ENCODE peak calls at places on chromosomes 7 and 10, in eight cellular contexts. One of them, this sample, is unnamed.

GRCh38 chr10:97517778-97518561 is 19.2 kb downstream of the UBTD1 start:
- DNase-seq in kidney tubule cell: peak; percentile 77
- DNase-seq in HCT116: peak; percentile 27
- DNase-seq in body of pancreas: no peak
- DNase-seq in H4: peak; percentile 21
- DNase-seq in HTR-8/SVneo: peak; percentile 44
- DNase-seq in activated CD4-positive, alpha-beta T cell treated with anti-CD3 and anti-CD28 coated beads for 1 hour: no peak
- DNase-seq in stimulated activated CD4-positive, alpha-beta T cell treated with anti-CD3 and anti-CD28 coated beads, Interleukin-4, amount 100 ng/mL, for 4 hours: no peak
- DNase-seq in this sample: no peak

GRCh38 chr7:39465055-39465929 is 100.9 kb upstream of the YAE1 start:
- DNase-seq in H4: peak; percentile 96
- DNase-seq in HTR-8/SVneo: peak; percentile 61
- DNase-seq in activated CD4-positive, alpha-beta T cell treated with anti-CD3 and anti-CD28 coated beads for 1 hour: no peak
- DNase-seq in kidney tubule cell: peak; percentile 67
- DNase-seq in stimulated activated CD4-positive, alpha-beta T cell treated with anti-CD3 and anti-CD28 coated beads, Interleukin-4, amount 100 ng/mL, for 4 hours: peak; percentile 3
- DNase-seq in HCT116: peak; percentile 56
- DNase-seq in body of pancreas: peak; percentile 62
- DNase-seq in this sample: peak; percentile 35

GRCh38 chr10:44194435-44194834 is 190.5 kb downstream of the CXCL12 start:
- DNase-seq in HTR-8/SVneo: no peak
- DNase-seq in body of pancreas: no peak
- DNase-seq in kidney tubule cell: no peak
- DNase-seq in activated CD4-positive, alpha-beta T cell treated with anti-CD3 and anti-CD28 coated beads for 1 hour: no peak
- DNase-seq in stimulated activated CD4-positive, alpha-beta T cell treated with anti-CD3 and anti-CD28 coated beads, Interleukin-4, amount 100 ng/mL, for 4 hours: no peak
- DNase-seq in H4: no peak
- DNase-seq in HCT116: no peak
- DNase-seq in this sample: no peak

GRCh38 chr7:130894146-130895005 is 160.4 kb upstream of the KLF14 start:
- DNase-seq in HCT116: peak; percentile 97
- DNase-seq in kidney tubule cell: peak; percentile 96
- DNase-seq in stimulated activated CD4-positive, alpha-beta T cell treated with anti-CD3 and anti-CD28 coated beads, Interleukin-4, amount 100 ng/mL, for 4 hours: no peak
- DNase-seq in HTR-8/SVneo: no peak
- DNase-seq in body of pancreas: peak; percentile 70
- DNase-seq in activated CD4-positive, alpha-beta T cell treated with anti-CD3 and anti-CD28 coated beads for 1 hour: no peak
- DNase-seq in H4: peak; percentile 92
- DNase-seq in this sample: no peak

GRCh38 chr7:43929529-43930457 is 3.6 kb downstream of the UBE2D4 start:
- DNase-seq in activated CD4-positive, alpha-beta T cell treated with anti-CD3 and anti-CD28 coated beads for 1 hour: no peak
- DNase-seq in HTR-8/SVneo: no peak
- DNase-seq in stimulated activated CD4-positive, alpha-beta T cell treated with anti-CD3 and anti-CD28 coated beads, Interleukin-4, amount 100 ng/mL, for 4 hours: no peak
- DNase-seq in H4: no peak
- DNase-seq in HCT116: no peak
- DNase-seq in kidney tubule cell: no peak
- DNase-seq in body of pancreas: no peak
- DNase-seq in this sample: no peak

GRCh38 chr10:594584-595270 is 94.7 kb downstream of the DIP2C start:
- DNase-seq in kidney tubule cell: no peak
- DNase-seq in stimulated activated CD4-positive, alpha-beta T cell treated with anti-CD3 and anti-CD28 coated beads, Interleukin-4, amount 100 ng/mL, for 4 hours: no peak
- DNase-seq in HCT116: no peak
- DNase-seq in HTR-8/SVneo: no peak
- DNase-seq in body of pancreas: no peak
- DNase-seq in activated CD4-positive, alpha-beta T cell treated with anti-CD3 and anti-CD28 coated beads for 1 hour: no peak
- DNase-seq in H4: no peak
- DNase-seq in this sample: no peak

GRCh38 chr7:55157347-55158105 is 138.7 kb downstream of the EGFR start:
- DNase-seq in stimulated activated CD4-positive, alpha-beta T cell treated with anti-CD3 and anti-CD28 coated beads, Interleukin-4, amount 100 ng/mL, for 4 hours: no peak
- DNase-seq in H4: no peak
- DNase-seq in HTR-8/SVneo: no peak
- DNase-seq in activated CD4-positive, alpha-beta T cell treated with anti-CD3 and anti-CD28 coated beads for 1 hour: no peak
- DNase-seq in body of pancreas: no peak
- DNase-seq in kidney tubule cell: no peak
- DNase-seq in HCT116: no peak
- DNase-seq in this sample: no peak

GRCh38 chr10:79905322-79906314 is 43.3 kb downstream of the SFTPD start:
- DNase-seq in HTR-8/SVneo: no peak
- DNase-seq in stimulated activated CD4-positive, alpha-beta T cell treated with anti-CD3 and anti-CD28 coated beads, Interleukin-4, amount 100 ng/mL, for 4 hours: peak; percentile 30
- DNase-seq in activated CD4-positive, alpha-beta T cell treated with anti-CD3 and anti-CD28 coated beads for 1 hour: no peak
- DNase-seq in kidney tubule cell: peak; percentile 61
- DNase-seq in body of pancreas: no peak
- DNase-seq in H4: peak; percentile 20
- DNase-seq in HCT116: no peak
- DNase-seq in this sample: peak; percentile 6

GRCh38 chr10:122044713-122045112 is 55.8 kb downstream of the TACC2 start:
- DNase-seq in HCT116: no peak
- DNase-seq in stimulated activated CD4-positive, alpha-beta T cell treated with anti-CD3 and anti-CD28 coated beads, Interleukin-4, amount 100 ng/mL, for 4 hours: no peak
- DNase-seq in HTR-8/SVneo: no peak
- DNase-seq in body of pancreas: peak; percentile 37
- DNase-seq in kidney tubule cell: no peak
- DNase-seq in H4: no peak
- DNase-seq in activated CD4-positive, alpha-beta T cell treated with anti-CD3 and anti-CD28 coated beads for 1 hour: no peak
- DNase-seq in this sample: no peak

GRCh38 chr7:90503379-90503778 is 33.9 kb downstream of the PTTG1IP2 start:
- DNase-seq in H4: no peak
- DNase-seq in HTR-8/SVneo: no peak
- DNase-seq in body of pancreas: no peak
- DNase-seq in kidney tubule cell: no peak
- DNase-seq in HCT116: no peak
- DNase-seq in stimulated activated CD4-positive, alpha-beta T cell treated with anti-CD3 and anti-CD28 coated beads, Interleukin-4, amount 100 ng/mL, for 4 hours: no peak
- DNase-seq in activated CD4-positive, alpha-beta T cell treated with anti-CD3 and anti-CD28 coated beads for 1 hour: no peak
- DNase-seq in this sample: no peak

GRCh38 chr7:97020601-97021442 is 3.8 kb downstream of the DLX5 start:
- DNase-seq in activated CD4-positive, alpha-beta T cell treated with anti-CD3 and anti-CD28 coated beads for 1 hour: no peak
- DNase-seq in HCT116: no peak
- DNase-seq in kidney tubule cell: no peak
- DNase-seq in H4: no peak
- DNase-seq in body of pancreas: no peak
- DNase-seq in stimulated activated CD4-positive, alpha-beta T cell treated with anti-CD3 and anti-CD28 coated beads, Interleukin-4, amount 100 ng/mL, for 4 hours: no peak
- DNase-seq in HTR-8/SVneo: no peak
- DNase-seq in this sample: no peak

GRCh38 chr10:48981310-48981907 is 41.8 kb upstream of the LRRC18 start:
- DNase-seq in activated CD4-positive, alpha-beta T cell treated with anti-CD3 and anti-CD28 coated beads for 1 hour: no peak
- DNase-seq in H4: no peak
- DNase-seq in body of pancreas: peak; percentile 58
- DNase-seq in HTR-8/SVneo: peak; percentile 56
- DNase-seq in kidney tubule cell: peak; percentile 59
- DNase-seq in stimulated activated CD4-positive, alpha-beta T cell treated with anti-CD3 and anti-CD28 coated beads, Interleukin-4, amount 100 ng/mL, for 4 hours: no peak
- DNase-seq in HCT116: peak; percentile 42
- DNase-seq in this sample: no peak

GRCh38 chr10:114498413-114499111 is 94.3 kb upstream of the AFAP1L2 start:
- DNase-seq in H4: no peak
- DNase-seq in kidney tubule cell: no peak
- DNase-seq in body of pancreas: no peak
- DNase-seq in stimulated activated CD4-positive, alpha-beta T cell treated with anti-CD3 and anti-CD28 coated beads, Interleukin-4, amount 100 ng/mL, for 4 hours: no peak
- DNase-seq in HCT116: no peak
- DNase-seq in activated CD4-positive, alpha-beta T cell treated with anti-CD3 and anti-CD28 coated beads for 1 hour: no peak
- DNase-seq in HTR-8/SVneo: no peak
- DNase-seq in this sample: no peak

GRCh38 chr7:104572554-104572953 is 244.2 kb downstream of the LHFPL3 start:
- DNase-seq in stimulated activated CD4-positive, alpha-beta T cell treated with anti-CD3 and anti-CD28 coated beads, Interleukin-4, amount 100 ng/mL, for 4 hours: no peak
- DNase-seq in kidney tubule cell: no peak
- DNase-seq in H4: no peak
- DNase-seq in body of pancreas: no peak
- DNase-seq in HTR-8/SVneo: no peak
- DNase-seq in HCT116: no peak
- DNase-seq in activated CD4-positive, alpha-beta T cell treated with anti-CD3 and anti-CD28 coated beads for 1 hour: no peak
- DNase-seq in this sample: no peak

GRCh38 chr10:74825033-74825370 is 1.4 kb upstream of the KAT6B start:
- DNase-seq in stimulated activated CD4-positive, alpha-beta T cell treated with anti-CD3 and anti-CD28 coated beads, Interleukin-4, amount 100 ng/mL, for 4 hours: peak; percentile 30
- DNase-seq in body of pancreas: no peak
- DNase-seq in HCT116: no peak
- DNase-seq in activated CD4-positive, alpha-beta T cell treated with anti-CD3 and anti-CD28 coated beads for 1 hour: peak; percentile 42
- DNase-seq in H4: no peak
- DNase-seq in HTR-8/SVneo: peak; percentile 25
- DNase-seq in kidney tubule cell: no peak
- DNase-seq in this sample: no peak

GRCh38 chr10:111856631-111857030 is 326.9 kb downstream of the GPAM start:
- DNase-seq in kidney tubule cell: no peak
- DNase-seq in HCT116: no peak
- DNase-seq in H4: no peak
- DNase-seq in stimulated activated CD4-positive, alpha-beta T cell treated with anti-CD3 and anti-CD28 coated beads, Interleukin-4, amount 100 ng/mL, for 4 hours: no peak
- DNase-seq in activated CD4-positive, alpha-beta T cell treated with anti-CD3 and anti-CD28 coated beads for 1 hour: no peak
- DNase-seq in body of pancreas: no peak
- DNase-seq in HTR-8/SVneo: no peak
- DNase-seq in this sample: peak; percentile 12

GRCh38 chr7:75872073-75872782 is 6.6 kb upstream of the RHBDD2 start:
- DNase-seq in activated CD4-positive, alpha-beta T cell treated with anti-CD3 and anti-CD28 coated beads for 1 hour: no peak
- DNase-seq in HCT116: no peak
- DNase-seq in stimulated activated CD4-positive, alpha-beta T cell treated with anti-CD3 and anti-CD28 coated beads, Interleukin-4, amount 100 ng/mL, for 4 hours: no peak
- DNase-seq in body of pancreas: no peak
- DNase-seq in HTR-8/SVneo: no peak
- DNase-seq in H4: no peak
- DNase-seq in kidney tubule cell: no peak
- DNase-seq in this sample: no peak

GRCh38 chr7:132891554-132891953 is 190.3 kb downstream of the CHCHD3 start:
- DNase-seq in H4: no peak
- DNase-seq in body of pancreas: no peak
- DNase-seq in HTR-8/SVneo: no peak
- DNase-seq in activated CD4-positive, alpha-beta T cell treated with anti-CD3 and anti-CD28 coated beads for 1 hour: no peak
- DNase-seq in kidney tubule cell: no peak
- DNase-seq in HCT116: no peak
- DNase-seq in stimulated activated CD4-positive, alpha-beta T cell treated with anti-CD3 and anti-CD28 coated beads, Interleukin-4, amount 100 ng/mL, for 4 hours: no peak
- DNase-seq in this sample: no peak